ENCODE peak calls at places on chromosomes 3 and 15, in eight cellular contexts. W is ureter; K is H7; I is stimulated activated CD8-positive, alpha-beta memory T cell treated with anti-CD3 and anti-CD28 coated beads, Interleukin-4, amount 100 ng/mL, for 1 hour; A is IMR-90; Y is CD8-positive, alpha-beta memory T cell; B is HTR-8/SVneo; P is RWPE1. L is an unnamed sample.

GRCh38 chr3:125240496-125240895 is 27.9 kb upstream of the SLC12A8 start:
- DNase-seq in A (peak), K (no peak), B (no peak), Y (no peak), I (no peak), P (no peak), W (no peak), L (no peak)

GRCh38 chr15:20357139-20358065 is 184.2 kb downstream of the GOLGA6L6 start:
- DNase-seq in B (no peak), I (no peak), K (peak), Y (no peak), P (no peak), A (no peak), W (peak), L (no peak)

GRCh38 chr15:100190675-100191074 is 151.1 kb downstream of the ADAMTS17 start:
- DNase-seq in I (no peak), K (no peak), A (no peak), Y (no peak), P (no peak), B (no peak), W (no peak), L (no peak)

GRCh38 chr3:83729576-83729975 is 1229.2 kb upstream of the CADM2 start:
- DNase-seq in P (no peak), W (no peak), Y (no peak), I (no peak), B (no peak), K (no peak), A (no peak), L (no peak)

GRCh38 chr15:38961886-38962285 is 397.3 kb upstream of the RASGRP1 start:
- DNase-seq in A (peak), I (no peak), P (no peak), B (no peak), K (no peak), W (no peak), Y (no peak), L (no peak)

GRCh38 chr3:9595877-9596276 is 42.3 kb upstream of the LHFPL4 start:
- DNase-seq in B (no peak), P (no peak), I (no peak), K (no peak), Y (no peak), A (no peak), W (no peak), L (no peak)

GRCh38 chr3:29057326-29057725 is 223.5 kb upstream of the RBMS3 start:
- DNase-seq in A (peak), I (no peak), Y (no peak), B (no peak), K (peak), P (no peak), W (no peak), L (peak)

GRCh38 chr15:56537881-56538280 is 72.9 kb upstream of the MNS1 start:
- DNase-seq in Y (peak), K (no peak), I (peak), P (no peak), W (no peak), A (no peak), B (no peak), L (no peak)

GRCh38 chr3:43001094-43001553 is 22.0 kb downstream of the GASK1A start:
- DNase-seq in P (no peak), I (no peak), B (peak), Y (no peak), A (peak), W (peak), K (no peak), L (peak)

GRCh38 chr3:119586707-119587317 is 7.5 kb downstream of the ADPRH start:
- DNase-seq in Y (no peak), I (no peak), B (no peak), A (no peak), P (no peak), K (no peak), W (no peak), L (no peak)

GRCh38 chr3:20739814-20740213 is 553.8 kb upstream of the SGO1 start:
- DNase-seq in W (no peak), B (no peak), Y (no peak), I (no peak), K (no peak), A (no peak), P (no peak), L (no peak)

GRCh38 chr3:135093121-135093520 is 298.1 kb downstream of the EPHB1 start:
- DNase-seq in K (no peak), I (no peak), W (no peak), P (no peak), B (no peak), A (no peak), Y (no peak), L (no peak)

GRCh38 chr3:48433472-48434118 is 3.7 kb upstream of the PLXNB1 start:
- DNase-seq in Y (no peak), A (peak), P (peak), K (no peak), I (no peak), B (no peak), W (no peak), L (no peak)

GRCh38 chr15:91952216-91952615 is 98.7 kb downstream of the SLCO3A1 start:
- DNase-seq in K (no peak), B (no peak), A (no peak), I (no peak), W (no peak), P (no peak), Y (no peak), L (no peak)

GRCh38 chr3:136819784-136820640 is 1.1 kb downstream of the SLC35G2 start:
- DNase-seq in Y (peak), P (peak), A (peak), I (no peak), K (peak), W (peak), B (peak), L (no peak)

GRCh38 chr15:57832183-57832582 is 125.7 kb downstream of the POLR2M start:
- DNase-seq in P (no peak), A (no peak), W (no peak), B (no peak), I (no peak), Y (no peak), K (no peak), L (no peak)

GRCh38 chr3:126266291-126266840 is 86.0 kb upstream of the ALDH1L1 start:
- DNase-seq in P (no peak), A (peak), K (peak), B (no peak), I (no peak), Y (no peak), W (peak), L (no peak)